ENCODE peak calls at places on chromosomes 16 and 17, in seven cellular contexts. L, W, N, D, A, M and F are unnamed samples.
A peak's percentile ranks its signal among the peaks of the same experiment; 100 is the strongest.

GRCh38 chr17:43983515-43984411 is 20.7 kb upstream of the NAGS start:
- DNase-seq in D (no peak), N (no peak), W (peak; percentile 81), L (peak; percentile 80), M (no peak), A (peak; percentile 55), F (no peak)

GRCh38 chr17:29193146-29193545 is 12.9 kb upstream of the MYO18A start:
- DNase-seq in N (no peak), A (no peak), D (no peak), L (no peak), W (no peak), M (no peak), F (no peak)

GRCh38 chr17:44878627-44879221 is 20.5 kb downstream of the EFTUD2 start:
- DNase-seq in A (peak; percentile 61), L (peak; percentile 34), N (peak; percentile 38), M (peak; percentile 38), W (no peak), D (no peak), F (no peak)

GRCh38 chr17:57914274-57915147 is 40.7 kb downstream of the CUEDC1 start:
- DNase-seq in L (no peak), D (no peak), M (no peak), N (no peak), A (no peak), W (no peak), F (no peak)

GRCh38 chr16:67959520-67959919 is 8.9 kb downstream of the SLC12A4 start:
- DNase-seq in D (no peak), M (peak; percentile 47), A (no peak), W (no peak), N (peak; percentile 55), L (peak; percentile 46), F (no peak)

GRCh38 chr17:40553694-40554534 is 11.4 kb downstream of the CCR7 start:
- DNase-seq in D (no peak), A (peak; percentile 68), M (peak; percentile 62), W (peak; percentile 91), L (peak; percentile 81), N (peak; percentile 43), F (peak; percentile 78)

GRCh38 chr16:74485916-74486315 is 64.6 kb upstream of the CLEC18B start:
- DNase-seq in D (peak; percentile 64), W (no peak), N (no peak), A (no peak), L (no peak), M (no peak), F (no peak)

GRCh38 chr17:78348055-78348745 is 11.7 kb downstream of the SOCS3 start:
- DNase-seq in A (no peak), W (no peak), D (no peak), M (no peak), L (no peak), N (no peak), F (no peak)

GRCh38 chr17:45131616-45132301 is 556 bp downstream of the PLCD3 start:
- DNase-seq in D (no peak), W (no peak), L (peak; percentile 70), A (peak; percentile 67), N (no peak), M (no peak), F (no peak)

GRCh38 chr17:35731239-35731931 is at the start of gene RASL10B:
- DNase-seq in W (peak; percentile 90), A (peak; percentile 61), D (peak; percentile 30), M (peak; percentile 37), N (peak; percentile 31), L (peak; percentile 92), F (peak; percentile 16)

GRCh38 chr16:19068237-19068815 is 912 bp downstream of the COQ7 start:
- DNase-seq in N (no peak), L (no peak), M (no peak), W (no peak), A (no peak), D (no peak), F (peak; percentile 34)

GRCh38 chr17:45405250-45406086 is 27.2 kb downstream of the ARHGAP27 start:
- DNase-seq in A (peak; percentile 95), W (no peak), D (no peak), M (no peak), N (no peak), L (peak; percentile 96), F (no peak)

GRCh38 chr16:86374603-86375002 is 135.7 kb upstream of the FOXF1 start:
- DNase-seq in A (no peak), N (no peak), W (no peak), D (no peak), M (no peak), L (peak; percentile 19), F (no peak)

GRCh38 chr17:69325518-69326301 is 1.2 kb downstream of the ABCA5 start:
- DNase-seq in N (no peak), L (no peak), M (no peak), D (no peak), A (peak; percentile 80), W (no peak), F (no peak)

GRCh38 chr16:3377917-3378316 is 22.2 kb downstream of the OR2C1 start:
- DNase-seq in N (no peak), D (no peak), W (no peak), M (no peak), A (no peak), L (no peak), F (no peak)

GRCh38 chr17:8948462-8948861 is 17.0 kb downstream of the PIK3R5 start:
- DNase-seq in N (no peak), W (no peak), D (no peak), A (no peak), M (no peak), L (no peak), F (no peak)

GRCh38 chr16:87202346-87202745 is 114.8 kb downstream of the C16orf95 start:
- DNase-seq in N (peak; percentile 30), D (no peak), A (no peak), M (no peak), L (no peak), W (no peak), F (no peak)

GRCh38 chr17:17679748-17680147 is 1.5 kb upstream of the RAI1 start:
- DNase-seq in W (no peak), D (no peak), N (no peak), L (no peak), M (no peak), A (no peak), F (no peak)

DNA sequence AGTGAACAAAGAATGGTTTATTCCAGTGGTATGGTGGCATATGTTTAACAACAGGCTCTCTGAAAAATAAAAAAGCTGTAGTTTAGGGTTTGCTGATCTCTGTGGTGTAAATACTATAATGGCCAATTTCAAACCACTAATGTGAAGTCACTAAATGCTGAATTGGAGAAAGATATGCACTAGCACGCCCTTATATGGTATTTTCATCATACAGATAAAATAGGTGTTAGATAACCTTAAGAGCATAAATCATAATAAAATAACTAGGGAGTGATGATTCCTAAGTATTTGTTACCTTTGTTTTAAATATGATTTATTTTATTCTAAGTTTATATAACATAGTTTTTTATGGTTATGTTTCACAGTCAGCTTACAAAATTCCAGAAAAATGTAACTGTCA is 17.2 kb downstream of the NLK start:
- DNase-seq in W (no peak), D (no peak), L (no peak), N (no peak), A (no peak), M (no peak), F (no peak)
- TF ChIP-seq CTCF in W (no peak), D (no peak), L (no peak), N (no peak), A (no peak), M (no peak), F (no peak)

GRCh38 chr17:7854851-7855642 is at the start of gene TMEM88:
- DNase-seq in L (no peak), A (peak; percentile 52), N (no peak), M (no peak), W (no peak), D (no peak), F (peak; percentile 50)
- H3K4me3 ChIP-seq in L (peak within 1 kb of the TSS; percentile 65), A (peak within 1 kb of the TSS; percentile 70), N (no peak within 1 kb of the TSS), M (peak within 1 kb of the TSS; percentile 67), W (peak within 1 kb of the TSS; percentile 69), D (no peak within 1 kb of the TSS), F (peak within 1 kb of the TSS; percentile 73)

GRCh38 chr17:75587718-75588545 is at the start of gene MYO15B:
- DNase-seq in D (no peak), A (peak; percentile 86), M (peak; percentile 25), L (peak; percentile 43), W (no peak), N (no peak), F (no peak)
- TF ChIP-seq POLR2A in D (no peak), A (no peak), M (no peak), L (no peak), W (no peak), N (no peak), F (peak; percentile 5)

DNA sequence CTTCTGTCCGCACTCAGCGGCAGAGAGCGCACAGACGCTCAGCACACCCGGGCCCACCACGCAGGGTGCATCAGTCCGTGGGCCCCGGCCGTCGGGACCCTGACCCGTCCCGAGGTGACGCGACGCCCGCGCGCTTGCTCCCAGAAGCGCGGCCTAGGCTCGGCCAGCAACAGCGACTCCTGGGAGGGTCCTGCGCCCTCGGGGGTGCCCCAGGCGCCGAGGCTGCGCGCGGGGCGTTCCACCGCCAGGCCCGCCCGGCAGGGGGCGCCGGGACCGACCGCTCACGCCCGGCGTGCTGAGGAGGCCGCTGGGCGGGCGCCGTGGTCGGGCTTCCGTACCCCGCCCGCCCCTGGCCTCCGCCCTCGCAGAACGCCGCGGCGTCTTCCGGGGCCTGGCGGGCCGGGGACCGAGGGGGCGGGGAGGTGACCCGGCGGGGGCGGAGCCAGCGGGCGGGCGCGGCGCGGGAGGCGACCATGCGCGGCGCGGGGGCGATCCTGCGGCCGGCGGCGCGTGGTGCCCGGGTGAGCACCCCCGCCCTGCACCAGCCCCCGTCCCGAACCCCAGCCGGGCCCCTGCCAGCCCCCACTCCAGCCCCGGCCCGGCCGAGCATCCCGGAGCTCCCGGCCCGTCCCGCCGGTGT is at the start of gene CISD3:
- DNase-seq in N (peak; percentile 76), M (peak; percentile 64), W (no peak), L (peak; percentile 94), A (peak; percentile 94), D (peak; percentile 81), F (peak; percentile 62)
- TF ChIP-seq CTCF in N (peak; percentile 82), M (peak; percentile 99), W (peak; percentile 90), L (peak; percentile 80), A (peak; percentile 92), D (peak; percentile 97), F (no peak)

DNA sequence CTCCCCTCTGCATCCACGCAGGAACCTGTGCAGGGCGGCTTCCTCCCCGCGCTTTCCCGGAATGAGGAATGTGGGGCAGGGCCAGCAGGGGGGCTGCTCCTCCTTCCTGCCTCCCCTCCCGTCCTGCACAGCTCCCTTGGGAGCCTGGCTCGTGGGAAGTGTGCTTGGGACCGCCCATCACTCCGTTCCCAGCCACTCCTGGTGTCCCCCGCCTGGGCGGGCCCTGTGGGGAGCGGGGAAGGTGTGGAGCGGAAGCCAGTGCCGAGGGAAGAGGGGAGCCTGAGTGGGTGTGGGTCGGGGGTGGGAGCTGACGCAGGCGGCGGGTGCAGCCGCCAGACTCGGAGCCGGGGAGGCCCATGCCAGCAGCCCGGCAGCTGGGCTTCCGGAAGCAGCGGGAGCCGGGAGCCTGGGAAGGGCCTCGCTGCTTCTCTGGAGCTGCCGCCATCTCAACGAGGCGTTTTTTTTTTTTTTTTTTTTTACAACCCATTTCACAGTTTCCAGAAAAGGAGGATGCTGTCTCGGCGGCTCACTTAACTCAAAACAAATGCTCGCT is 24.2 kb downstream of the BAHCC1 start:
- DNase-seq in L (peak; percentile 83), W (peak; percentile 97), N (peak; percentile 91), A (peak; percentile 81), M (no peak), D (peak; percentile 78), F (peak; percentile 79)
- H3K4me3 ChIP-seq in L (no peak overlapping the region), W (peak overlapping the region; percentile 37), N (no peak overlapping the region), A (peak overlapping the region; percentile 36), M (peak overlapping the region; percentile 41), D (peak overlapping the region; percentile 14), F (peak overlapping the region; percentile 41)